ENCODE peak calls at places on chromosomes 5 and 9, in four cellular contexts. Y is CD4-positive, alpha-beta memory T cell; J is left ventricle myocardium inferior; H is tibial artery. X is an unnamed sample. For H3K4me1 and H3K36me3, the result is how much of the 10 kb centered on the place peaks cover.

GRCh38 chr9:91820949-91821880 is 128.8 kb downstream of the ROR2 start:
- DNase-seq in Y (no peak), J (no peak), H (no peak), X (no peak)

GRCh38 chr9:14488421-14489190 is 174.7 kb upstream of the NFIB start:
- DNase-seq in Y (no peak), J (no peak), H (no peak), X (no peak)

GRCh38 chr5:119439140-119439625 is 13.1 kb upstream of the HSD17B4 start:
- DNase-seq in Y (no peak), J (no peak), H (no peak), X (no peak)

GRCh38 chr5:56278267-56278826 is 45.2 kb upstream of the ANKRD55 start:
- DNase-seq in Y (no peak), J (no peak), H (no peak), X (no peak)

GRCh38 chr5:179542170-179542569 is 8.2 kb upstream of the RUFY1 start:
- DNase-seq in Y (no peak), J (no peak), H (no peak), X (no peak)

GRCh38 chr5:140556438-140556837 is 835 bp downstream of the SRA1 start:
- DNase-seq in Y (peak), J (no peak), H (no peak), X (no peak)

GRCh38 chr9:108704156-108704852 is 151.5 kb downstream of the ACTL7B start:
- DNase-seq in Y (no peak), J (no peak), H (no peak), X (no peak)

GRCh38 chr5:84478603-84479002 is 93.9 kb upstream of the EDIL3 start:
- DNase-seq in Y (no peak), J (no peak), H (no peak), X (no peak)

GRCh38 chr5:89991592-89991991 is 418.0 kb downstream of the CETN3 start:
- DNase-seq in Y (no peak), J (no peak), H (no peak), X (no peak)

GRCh38 chr5:60352992-60353391 is 347.0 kb downstream of the DEPDC1B start:
- DNase-seq in Y (no peak), J (no peak), H (no peak), X (no peak)

GRCh38 chr5:43190755-43191603 is 1.0 kb upstream of the NIM1K start:
- DNase-seq in Y (no peak), J (no peak), H (no peak), X (no peak)

GRCh38 chr5:127838661-127839060 is 135.5 kb downstream of the CCDC192 start:
- DNase-seq in Y (no peak), J (no peak), H (no peak), X (no peak)

GRCh38 chr5:162274684-162275083 is 207.1 kb downstream of the GABRG2 start:
- DNase-seq in Y (no peak), J (no peak), H (no peak), X (no peak)

GRCh38 chr9:93336720-93337119 is 114.8 kb upstream of the FAM120A start:
- DNase-seq in Y (no peak), J (no peak), H (no peak), X (no peak)

GRCh38 chr5:56335212-56335611 is 102.1 kb upstream of the ANKRD55 start:
- DNase-seq in Y (no peak), J (no peak), H (no peak), X (no peak)

GRCh38 chr5:78243639-78244038 is 50.9 kb downstream of the AP3B1 start:
- DNase-seq in Y (no peak), J (no peak), H (no peak), X (no peak)

GRCh38 chr5:77224672-77225355 is 14.3 kb downstream of the PDE8B start:
- DNase-seq in Y (no peak), J (no peak), H (no peak), X (no peak)

GRCh38 chr5:79806741-79807140 is 117.1 kb downstream of the CMYA5 start:
- DNase-seq in Y (no peak), J (no peak), H (no peak), X (no peak)

GRCh38 chr5:173499471-173500212 is 116.8 kb downstream of the BOD1 start:
- DNase-seq in Y (no peak), J (peak), H (peak), X (no peak)

GRCh38 chr5:34709861-34710673 is 53.9 kb downstream of the RAI14 start:
- DNase-seq in Y (no peak), J (no peak), H (no peak), X (no peak)

GRCh38 chr5:25025836-25026235 is 381.1 kb upstream of the CDH10 start:
- DNase-seq in Y (no peak), J (no peak), H (no peak), X (no peak)

GRCh38 chr9:116100711-116101111 is 52.9 kb upstream of the PAPPA start:
- DNase-seq in Y (no peak), J (no peak), H (no peak), X (no peak)

GRCh38 chr5:64206653-64207052 is 41.0 kb downstream of the RNF180 start:
- DNase-seq in Y (no peak), J (no peak), H (no peak), X (no peak)

GRCh38 chr5:159182691-159183090 is 26.7 kb downstream of the RNF145 start:
- DNase-seq in Y (no peak), J (no peak), H (no peak), X (no peak)

GRCh38 chr5:6705088-6705487 is 8.1 kb upstream of the TENT4A start:
- DNase-seq in Y (no peak), J (no peak), H (no peak), X (no peak)

GRCh38 chr9:87422999-87423398 is 74.7 kb upstream of the DAPK1 start:
- DNase-seq in Y (no peak), J (no peak), H (no peak), X (no peak)

GRCh38 chr5:132877938-132878337 is 4.5 kb downstream of the LEAP2 start:
- DNase-seq in Y (no peak), J (peak), H (no peak), X (no peak)

GRCh38 chr5:141680751-141681201 is 1.3 kb downstream of the ARAP3 start:
- DNase-seq in Y (no peak), J (peak), H (no peak), X (no peak)

GRCh38 chr9:130243015-130243881 is 22.3 kb upstream of the HMCN2 start:
- DNase-seq in Y (peak), J (peak), H (peak), X (peak)

GRCh38 chr5:138754699-138755057 is 1.5 kb downstream of the CTNNA1 start:
- DNase-seq in Y (no peak), J (no peak), H (peak), X (no peak)

GRCh38 chr9:132241840-132242620 is 80.2 kb downstream of the NTNG2 start:
- DNase-seq in Y (peak), J (peak), H (no peak), X (peak)

GRCh38 chr5:120454094-120454798 is 9.9 kb upstream of the PRR16 start:
- DNase-seq in Y (no peak), J (no peak), H (no peak), X (no peak)

GRCh38 chr5:151130922-151131891 is 26.4 kb downstream of the ANXA6 start:
- DNase-seq in Y (no peak), J (no peak), H (no peak), X (no peak)

GRCh38 chr5:151132959-151133358 is 24.6 kb downstream of the ANXA6 start:
- DNase-seq in Y (no peak), J (no peak), H (no peak), X (no peak)

GRCh38 chr5:151130235-151130921 is 27.2 kb downstream of the ANXA6 start:
- DNase-seq in Y (no peak), J (no peak), H (no peak), X (no peak)

GRCh38 chr5:151137067-151137825 is 20.3 kb downstream of the ANXA6 start:
- DNase-seq in Y (no peak), J (no peak), H (no peak), X (no peak)

GRCh38 chr5:151134228-151134627 is 23.4 kb downstream of the ANXA6 start:
- DNase-seq in Y (no peak), J (no peak), H (no peak), X (no peak)
- H3K4me3 ChIP-seq in Y (no peak), J (no peak), H (no peak), X (no peak)

GRCh38 chr9:38048319-38048969 is 20.6 kb downstream of the SHB start:
- DNase-seq in Y (no peak), J (no peak), H (no peak), X (no peak)

GRCh38 chr9:38044706-38045105 is 24.3 kb downstream of the SHB start:
- DNase-seq in Y (no peak), J (no peak), H (no peak), X (no peak)

GRCh38 chr9:38043931-38044623 is 24.9 kb downstream of the SHB start:
- DNase-seq in Y (no peak), J (no peak), H (no peak), X (no peak)

GRCh38 chr9:38046669-38047300 is 22.2 kb downstream of the SHB start:
- DNase-seq in Y (no peak), J (no peak), H (no peak), X (no peak)

GRCh38 chr9:38047301-38048251 is 21.5 kb downstream of the SHB start:
- DNase-seq in Y (no peak), J (peak), H (peak), X (no peak)
- H3K4me1 ChIP-seq in Y (under half), J (half or more), H (under half), X (under half)

DNA sequence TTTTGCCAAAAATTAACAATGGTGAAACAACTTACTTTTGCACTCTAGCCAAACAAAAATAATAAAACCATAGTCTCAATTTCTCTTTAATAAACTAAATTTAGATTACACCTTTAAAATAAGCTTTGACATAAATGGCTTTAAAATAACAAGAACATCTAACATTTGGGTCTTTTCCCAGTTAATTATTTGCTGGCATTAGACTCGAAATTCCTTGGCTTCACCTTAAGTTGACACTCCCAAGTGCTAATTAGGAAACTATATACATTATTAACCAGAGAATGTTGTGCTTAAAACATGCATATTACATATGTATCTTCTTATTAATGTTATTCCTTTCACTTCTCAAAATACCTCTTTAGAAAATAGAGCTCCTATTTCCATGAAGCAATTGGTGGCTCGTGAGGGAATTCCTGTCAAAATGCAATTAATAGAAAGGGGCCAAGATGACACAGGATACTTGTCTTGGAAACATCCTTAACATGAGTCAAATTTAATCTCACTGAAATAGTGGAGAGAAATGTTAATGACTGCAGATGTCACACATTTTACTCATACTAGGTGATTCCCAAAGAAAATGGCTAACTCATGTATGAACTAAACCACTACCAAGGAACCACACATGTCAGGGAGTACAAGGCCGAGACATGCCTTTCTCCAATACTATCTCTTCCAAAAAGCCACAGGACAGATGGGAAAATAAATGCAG is 932.9 kb upstream of the DMAC1 start:
- DNase-seq in Y (no peak), J (no peak), H (no peak), X (no peak)
- H3K36me3 ChIP-seq in Y (under half), J (under half), H (under half), X (under half)

GRCh38 chr9:33795281-33795680 is at the start of gene PRSS3:
- DNase-seq in Y (no peak), J (no peak), H (no peak), X (no peak)
- H3K4me3 ChIP-seq in Y (no peak), J (no peak), H (no peak), X (no peak)

X was measured in effector memory CD4-positive, alpha-beta T cell.